ENCODE peak calls at places on chromosomes 4 and X, in four cellular contexts. L is GM12864, H is fibroblast of lung, O is progenitor cell of endocrine pancreas. G is an unnamed sample.
A peak's percentile ranks its signal among the peaks of the same experiment; 100 is the strongest.

GRCh38 chrX:72247206-72247944 is 8.5 kb upstream of the ERCC6L start:
- DNase-seq in L (no peak), H (no peak), O (no peak), G (no peak)

GRCh38 chr4:75849459-75849858 is 52.8 kb downstream of the PPEF2 start:
- DNase-seq in O (no peak), L (no peak), H (peak; percentile 19), G (no peak)

GRCh38 chr4:48360285-48360965 is 19.1 kb downstream of the SLAIN2 start:
- DNase-seq in L (no peak), O (no peak), H (peak; percentile 92), G (no peak)

GRCh38 chr4:20760053-20760452 is 59.8 kb downstream of the PACRGL start:
- DNase-seq in O (no peak), L (no peak), H (no peak), G (no peak)

GRCh38 chrX:110414679-110415439 is 56.2 kb downstream of the RTL9 start:
- DNase-seq in L (no peak), O (no peak), H (peak; percentile 84), G (peak; percentile 4)

GRCh38 chrX:2538016-2538415 is 37.2 kb upstream of the DHRSX start:
- DNase-seq in H (no peak), O (no peak), L (no peak), G (no peak)

GRCh38 chr4:8370106-8370787 is 70.3 kb downstream of the ACOX3 start:
- DNase-seq in L (no peak), O (no peak), H (no peak), G (no peak)

GRCh38 chr4:10589308-10589707 is 95.3 kb downstream of the CLNK start:
- DNase-seq in H (no peak), O (no peak), L (no peak), G (no peak)

GRCh38 chr4:3721627-3722026 is 44.6 kb upstream of the ADRA2C start:
- DNase-seq in O (no peak), H (no peak), L (no peak), G (no peak)

GRCh38 chr4:123892368-123892961 is 495.9 kb downstream of the SPRY1 start:
- DNase-seq in L (no peak), H (no peak), O (no peak), G (no peak)

GRCh38 chrX:31500920-31501319 is 429.1 kb upstream of the FTHL17 start:
- DNase-seq in H (peak; percentile 78), O (no peak), L (no peak), G (no peak)

GRCh38 chr4:156991161-156991560 is 19.6 kb upstream of the PDGFC start:
- DNase-seq in H (no peak), O (no peak), L (no peak), G (no peak)

GRCh38 chr4:15515106-15515505 is 45.4 kb downstream of the CC2D2A start:
- DNase-seq in H (no peak), L (no peak), O (no peak), G (no peak)

GRCh38 chr4:37467223-37467622 is 219.0 kb downstream of the RELL1 start:
- DNase-seq in H (no peak), O (no peak), L (no peak), G (no peak)

GRCh38 chr4:10115271-10115656 is 1.3 kb downstream of the WDR1 start:
- DNase-seq in O (no peak), L (no peak), H (peak; percentile 61), G (no peak)

GRCh38 chrX:24294619-24295018 is 19.2 kb downstream of the SUPT20HL2 start:
- DNase-seq in H (no peak), L (no peak), O (no peak), G (no peak)

GRCh38 chrX:65688403-65688881 is 21.0 kb downstream of the MSN start:
- DNase-seq in H (peak; percentile 77), O (no peak), L (peak; percentile 74), G (peak; percentile 54)

GRCh38 chrX:16897445-16897844 is 27.3 kb upstream of the RBBP7 start:
- DNase-seq in L (no peak), H (no peak), O (no peak), G (no peak)

GRCh38 chr4:146053901-146054300 is 115.3 kb upstream of the ZNF827 start:
- DNase-seq in H (peak; percentile 57), L (no peak), O (no peak), G (no peak)

GRCh38 chrX:154097597-154098541 is at the start of gene MECP2:
- DNase-seq in O (peak; percentile 83), H (peak; percentile 88), L (peak; percentile 72), G (peak; percentile 95)

DNA sequence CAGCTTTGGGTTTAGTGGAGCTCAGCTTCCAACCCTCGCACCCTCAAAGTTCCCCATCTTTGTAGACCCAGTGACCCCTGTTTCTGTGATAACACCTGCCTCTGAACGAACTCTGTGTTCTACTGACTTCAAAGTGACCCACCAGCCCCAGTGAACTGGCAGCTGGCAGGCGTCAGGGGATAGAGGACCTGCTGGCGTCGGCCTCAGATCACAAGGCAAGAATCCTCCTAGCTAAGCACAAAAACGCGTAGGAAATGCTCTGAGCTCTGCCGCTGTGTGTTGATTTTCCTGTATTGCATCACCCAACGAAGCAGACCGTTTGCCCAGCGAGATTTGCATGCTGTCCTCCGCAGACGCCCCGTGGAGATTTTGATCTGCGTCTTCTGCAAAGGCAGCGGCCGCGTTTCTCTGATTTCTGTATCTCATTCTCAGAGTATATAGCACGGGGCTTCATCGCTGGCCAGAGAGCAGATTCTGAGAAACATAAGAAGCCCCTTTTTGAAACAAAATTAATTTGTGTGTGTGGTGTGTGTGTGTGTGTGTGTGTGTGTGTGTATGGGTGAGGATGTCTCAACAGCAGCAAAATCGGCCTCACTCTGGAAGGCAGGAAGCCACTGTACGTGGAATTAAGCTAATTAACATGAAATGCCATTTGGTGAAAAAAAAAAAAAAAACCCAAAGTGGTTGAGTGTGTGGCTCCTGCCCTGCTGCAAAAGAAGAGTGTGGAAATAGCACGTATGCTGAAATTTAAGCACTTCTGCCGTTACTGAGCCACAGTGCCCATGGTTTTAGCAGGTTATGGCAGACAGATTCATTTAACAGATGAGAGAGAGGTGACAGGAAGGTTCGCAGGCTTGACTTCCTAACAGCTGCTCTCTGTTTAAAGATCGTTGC is 29.2 kb upstream of the ASMTL start:
- DNase-seq in L (peak; percentile 93), O (no peak), H (peak; percentile 63), G (peak; percentile 69)
- TF ChIP-seq CTCF in L (peak; percentile 28), O (no peak), H (no peak), G (no peak)

GRCh38 chr4:186726150-186726439 is 2.4 kb upstream of the FAT1 start:
- DNase-seq in L (no peak), O (no peak), H (no peak), G (peak; percentile 24)

GRCh38 chr4:186728631-186729271 is 5.1 kb upstream of the FAT1 start:
- DNase-seq in H (peak; percentile 66), O (no peak), L (no peak), G (no peak)

GRCh38 chr4:186727977-186728519 is 4.4 kb upstream of the FAT1 start:
- DNase-seq in O (no peak), H (no peak), L (no peak), G (no peak)

GRCh38 chr4:186726440-186727148 is 2.9 kb upstream of the FAT1 start:
- DNase-seq in O (peak; percentile 87), H (peak; percentile 84), L (no peak), G (peak; percentile 31)

DNA sequence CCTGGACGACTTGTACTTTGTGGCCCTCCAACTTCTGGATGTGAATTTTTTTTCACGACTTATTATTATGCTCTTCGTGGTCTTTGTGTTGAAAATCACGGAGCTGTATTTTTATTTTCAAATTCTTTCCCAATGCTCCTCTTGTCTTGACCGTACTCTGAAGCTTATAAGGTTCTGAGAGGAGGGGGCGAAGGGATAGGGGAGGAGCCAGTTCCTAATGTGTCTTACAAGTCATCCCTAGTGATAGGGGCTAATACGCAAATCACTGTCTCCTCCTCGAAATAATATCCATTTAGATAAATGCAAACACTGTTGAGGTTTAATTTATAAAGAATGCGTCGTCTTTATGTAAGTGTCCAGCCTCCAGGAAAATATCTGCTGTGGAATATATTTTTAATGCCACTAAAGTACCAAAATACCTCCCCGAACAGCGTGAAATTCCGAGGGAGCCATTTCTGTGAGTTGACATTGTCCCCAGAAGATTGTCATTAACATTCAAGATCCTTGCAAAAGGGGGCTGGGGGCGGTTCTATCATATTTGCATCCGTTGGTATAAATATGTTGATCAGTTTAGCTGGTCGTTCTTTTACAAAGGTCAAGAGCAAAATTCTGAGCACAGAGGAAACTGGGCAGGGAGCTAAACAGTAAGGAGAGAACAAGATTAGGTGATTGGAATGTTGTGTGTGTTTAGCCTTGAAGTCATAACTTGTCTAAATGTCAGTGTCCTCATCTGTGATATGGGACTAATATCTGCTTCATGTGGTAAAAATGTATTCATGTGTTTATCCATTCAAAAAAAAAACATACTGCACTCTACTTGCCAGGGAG is 3.7 kb upstream of the FAT1 start:
- DNase-seq in H (peak; percentile 50), O (no peak), L (no peak), G (no peak)
- TF ChIP-seq CTCF in H (no peak), O (no peak), L (no peak), G (no peak)

GRCh38 chr4:113851816-113852215 is 90.3 kb upstream of the CAMK2D start:
- DNase-seq in H (no peak), L (no peak), O (no peak), G (no peak)

GRCh38 chr4:113846433-113846832 is 84.9 kb upstream of the CAMK2D start:
- DNase-seq in O (no peak), H (no peak), L (no peak), G (no peak)

GRCh38 chr4:113847710-113848109 is 86.2 kb upstream of the CAMK2D start:
- DNase-seq in L (no peak), O (no peak), H (no peak), G (no peak)

GRCh38 chr4:113845138-113845537 is 83.6 kb upstream of the CAMK2D start:
- DNase-seq in O (no peak), L (no peak), H (no peak), G (no peak)

DNA sequence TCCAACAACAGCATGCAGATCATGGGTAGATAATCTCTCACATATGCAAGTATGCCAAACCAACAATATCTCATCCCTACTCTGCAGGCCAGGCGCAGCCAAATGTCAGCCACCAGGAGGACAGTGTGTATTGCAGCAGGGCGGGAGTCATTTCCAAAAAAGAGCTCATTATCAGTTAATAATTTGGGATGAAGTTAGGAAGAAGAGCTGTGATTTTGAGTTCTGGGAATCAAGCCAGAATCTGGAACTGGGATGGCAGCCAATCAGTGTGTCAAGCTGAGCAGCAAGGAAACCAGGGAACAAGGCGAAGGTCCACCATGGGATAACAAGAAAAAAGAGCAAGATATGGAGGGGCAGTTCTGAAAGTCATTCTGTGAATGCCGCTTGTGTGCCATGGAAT is 88.2 kb upstream of the CAMK2D start:
- DNase-seq in H (peak; percentile 51), L (no peak), O (no peak), G (no peak)
- TF ChIP-seq CTCF in H (no peak), L (no peak), O (no peak), G (no peak)

GRCh38 chrX:49176421-49177326 is 5.0 kb downstream of the PLP2 start:
- DNase-seq in H (no peak), L (no peak), O (no peak), G (no peak)

GRCh38 chrX:49174723-49175122 is 3.0 kb downstream of the PLP2 start:
- DNase-seq in L (no peak), H (no peak), O (no peak), G (no peak)

GRCh38 chrX:49175875-49176274 is 4.2 kb downstream of the PLP2 start:
- DNase-seq in L (no peak), H (no peak), O (no peak), G (no peak)

GRCh38 chrX:49177338-49177833 is 5.7 kb downstream of the PLP2 start:
- DNase-seq in O (no peak), L (no peak), H (no peak), G (no peak)

DNA sequence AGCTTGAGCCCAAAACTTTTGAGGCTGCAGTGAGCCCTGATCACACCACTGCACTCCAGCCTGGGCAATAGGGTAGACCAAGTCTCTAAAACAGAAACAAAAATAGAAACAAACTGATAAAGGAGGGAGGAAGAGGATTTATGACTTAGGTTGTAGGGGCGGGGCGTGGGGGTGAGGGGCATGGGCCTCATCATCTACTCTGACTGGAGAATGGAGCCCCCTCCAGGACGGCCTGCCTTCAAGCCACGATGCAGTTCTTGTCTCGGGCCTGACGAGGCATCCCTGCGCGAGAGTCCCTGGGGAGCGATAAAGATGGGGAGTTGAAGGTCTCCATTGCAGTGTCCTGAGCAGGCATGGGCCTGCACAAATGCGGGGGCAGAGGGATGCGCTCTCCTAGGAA is 3.7 kb downstream of the PLP2 start:
- DNase-seq in O (no peak), L (no peak), H (no peak), G (no peak)
- TF ChIP-seq CTCF in O (no peak), L (no peak), H (no peak), G (no peak)